ENCODE peak calls at places on chromosomes 6 and 20, in six cellular contexts. One of them, this sample, is unnamed.

GRCh38 chr6:36386495-36387439 is 702 bp downstream of the ETV7 start:
- DNase-seq in MCF 10A: peak; percentile 45
- DNase-seq in small intestine: peak; percentile 79
- DNase-seq in stimulated activated CD4-positive, alpha-beta T cell treated with anti-CD3 and anti-CD28 coated beads, Interleukin-15, amount 100 ng/mL, for 1 hour: no peak
- DNase-seq in anterior cingulate cortex: no peak
- DNase-seq in GM23248: peak; percentile 72
- DNase-seq in this sample: peak; percentile 33

GRCh38 chr6:107368471-107368870 is 90.9 kb downstream of the PDSS2 start:
- DNase-seq in MCF 10A: no peak
- DNase-seq in small intestine: no peak
- DNase-seq in stimulated activated CD4-positive, alpha-beta T cell treated with anti-CD3 and anti-CD28 coated beads, Interleukin-15, amount 100 ng/mL, for 1 hour: no peak
- DNase-seq in anterior cingulate cortex: no peak
- DNase-seq in GM23248: no peak
- DNase-seq in this sample: no peak

GRCh38 chr6:161228096-161228495 is 45.8 kb downstream of the AGPAT4 start:
- DNase-seq in MCF 10A: no peak
- DNase-seq in small intestine: no peak
- DNase-seq in stimulated activated CD4-positive, alpha-beta T cell treated with anti-CD3 and anti-CD28 coated beads, Interleukin-15, amount 100 ng/mL, for 1 hour: no peak
- DNase-seq in anterior cingulate cortex: no peak
- DNase-seq in GM23248: peak; percentile 87
- DNase-seq in this sample: no peak

GRCh38 chr6:112227411-112227810 is 27.0 kb downstream of the LAMA4 start:
- DNase-seq in MCF 10A: no peak
- DNase-seq in small intestine: no peak
- DNase-seq in stimulated activated CD4-positive, alpha-beta T cell treated with anti-CD3 and anti-CD28 coated beads, Interleukin-15, amount 100 ng/mL, for 1 hour: no peak
- DNase-seq in anterior cingulate cortex: no peak
- DNase-seq in GM23248: peak; percentile 38
- DNase-seq in this sample: no peak

GRCh38 chr6:142802124-142802523 is 142.9 kb downstream of the HIVEP2 start:
- DNase-seq in MCF 10A: peak; percentile 96
- DNase-seq in small intestine: no peak
- DNase-seq in stimulated activated CD4-positive, alpha-beta T cell treated with anti-CD3 and anti-CD28 coated beads, Interleukin-15, amount 100 ng/mL, for 1 hour: no peak
- DNase-seq in anterior cingulate cortex: no peak
- DNase-seq in GM23248: peak; percentile 100
- DNase-seq in this sample: peak; percentile 88

GRCh38 chr6:40936810-40937209 is 102.2 kb downstream of the UNC5CL start:
- DNase-seq in MCF 10A: no peak
- DNase-seq in small intestine: no peak
- DNase-seq in stimulated activated CD4-positive, alpha-beta T cell treated with anti-CD3 and anti-CD28 coated beads, Interleukin-15, amount 100 ng/mL, for 1 hour: no peak
- DNase-seq in anterior cingulate cortex: no peak
- DNase-seq in GM23248: peak; percentile 87
- DNase-seq in this sample: peak; percentile 63

GRCh38 chr6:82006027-82006738 is 241.4 kb downstream of the IBTK start:
- DNase-seq in MCF 10A: peak; percentile 51
- DNase-seq in small intestine: peak; percentile 20
- DNase-seq in stimulated activated CD4-positive, alpha-beta T cell treated with anti-CD3 and anti-CD28 coated beads, Interleukin-15, amount 100 ng/mL, for 1 hour: no peak
- DNase-seq in anterior cingulate cortex: no peak
- DNase-seq in GM23248: peak; percentile 73
- DNase-seq in this sample: no peak

GRCh38 chr6:34834789-34835518 is 43.1 kb downstream of the BLTP3A start:
- DNase-seq in MCF 10A: no peak
- DNase-seq in small intestine: no peak
- DNase-seq in stimulated activated CD4-positive, alpha-beta T cell treated with anti-CD3 and anti-CD28 coated beads, Interleukin-15, amount 100 ng/mL, for 1 hour: no peak
- DNase-seq in anterior cingulate cortex: no peak
- DNase-seq in GM23248: peak; percentile 63
- DNase-seq in this sample: no peak

GRCh38 chr20:46022411-46023147 is 6.4 kb upstream of the SLC12A5 start:
- DNase-seq in MCF 10A: peak; percentile 59
- DNase-seq in small intestine: peak; percentile 46
- DNase-seq in stimulated activated CD4-positive, alpha-beta T cell treated with anti-CD3 and anti-CD28 coated beads, Interleukin-15, amount 100 ng/mL, for 1 hour: peak; percentile 48
- DNase-seq in anterior cingulate cortex: peak; percentile 47
- DNase-seq in GM23248: peak; percentile 33
- DNase-seq in this sample: no peak

GRCh38 chr20:37344506-37345338 is 1.2 kb upstream of the SRC start:
- DNase-seq in MCF 10A: no peak
- DNase-seq in small intestine: peak; percentile 89
- DNase-seq in stimulated activated CD4-positive, alpha-beta T cell treated with anti-CD3 and anti-CD28 coated beads, Interleukin-15, amount 100 ng/mL, for 1 hour: no peak
- DNase-seq in anterior cingulate cortex: no peak
- DNase-seq in GM23248: no peak
- DNase-seq in this sample: no peak

GRCh38 chr6:43088654-43089056 is 12.5 kb downstream of the PTK7 start:
- DNase-seq in MCF 10A: peak; percentile 78
- DNase-seq in small intestine: no peak
- DNase-seq in stimulated activated CD4-positive, alpha-beta T cell treated with anti-CD3 and anti-CD28 coated beads, Interleukin-15, amount 100 ng/mL, for 1 hour: no peak
- DNase-seq in anterior cingulate cortex: no peak
- DNase-seq in GM23248: peak; percentile 48
- DNase-seq in this sample: no peak

GRCh38 chr20:49698477-49698876 is 15.2 kb downstream of the B4GALT5 start:
- DNase-seq in MCF 10A: no peak
- DNase-seq in small intestine: no peak
- DNase-seq in stimulated activated CD4-positive, alpha-beta T cell treated with anti-CD3 and anti-CD28 coated beads, Interleukin-15, amount 100 ng/mL, for 1 hour: no peak
- DNase-seq in anterior cingulate cortex: no peak
- DNase-seq in GM23248: no peak
- DNase-seq in this sample: no peak

GRCh38 chr6:12119085-12119588 is 107.0 kb downstream of the HIVEP1 start:
- DNase-seq in MCF 10A: no peak
- DNase-seq in small intestine: peak; percentile 18
- DNase-seq in stimulated activated CD4-positive, alpha-beta T cell treated with anti-CD3 and anti-CD28 coated beads, Interleukin-15, amount 100 ng/mL, for 1 hour: no peak
- DNase-seq in anterior cingulate cortex: no peak
- DNase-seq in GM23248: no peak
- DNase-seq in this sample: no peak

GRCh38 chr6:139531148-139531547 is 156.7 kb upstream of the CITED2 start:
- DNase-seq in MCF 10A: peak; percentile 24
- DNase-seq in small intestine: peak; percentile 66
- DNase-seq in stimulated activated CD4-positive, alpha-beta T cell treated with anti-CD3 and anti-CD28 coated beads, Interleukin-15, amount 100 ng/mL, for 1 hour: no peak
- DNase-seq in anterior cingulate cortex: no peak
- DNase-seq in GM23248: peak; percentile 58
- DNase-seq in this sample: no peak

GRCh38 chr20:32509639-32510066 is 75.5 kb downstream of the NOL4L start:
- DNase-seq in MCF 10A: no peak
- DNase-seq in small intestine: no peak
- DNase-seq in stimulated activated CD4-positive, alpha-beta T cell treated with anti-CD3 and anti-CD28 coated beads, Interleukin-15, amount 100 ng/mL, for 1 hour: peak; percentile 37
- DNase-seq in anterior cingulate cortex: no peak
- DNase-seq in GM23248: no peak
- DNase-seq in this sample: no peak

GRCh38 chr6:79874531-79875132 is 72.7 kb downstream of the ELOVL4 start:
- DNase-seq in MCF 10A: peak; percentile 64
- DNase-seq in small intestine: no peak
- DNase-seq in stimulated activated CD4-positive, alpha-beta T cell treated with anti-CD3 and anti-CD28 coated beads, Interleukin-15, amount 100 ng/mL, for 1 hour: no peak
- DNase-seq in anterior cingulate cortex: no peak
- DNase-seq in GM23248: peak; percentile 67
- DNase-seq in this sample: no peak

GRCh38 chr6:97440590-97441176 is 157.7 kb upstream of the MMS22L start:
- DNase-seq in MCF 10A: peak; percentile 11
- DNase-seq in small intestine: peak; percentile 1
- DNase-seq in stimulated activated CD4-positive, alpha-beta T cell treated with anti-CD3 and anti-CD28 coated beads, Interleukin-15, amount 100 ng/mL, for 1 hour: no peak
- DNase-seq in anterior cingulate cortex: peak; percentile 52
- DNase-seq in GM23248: peak; percentile 57
- DNase-seq in this sample: no peak

GRCh38 chr20:35385733-35386132 is 26.0 kb downstream of the UQCC1 start:
- DNase-seq in MCF 10A: no peak
- DNase-seq in small intestine: no peak
- DNase-seq in stimulated activated CD4-positive, alpha-beta T cell treated with anti-CD3 and anti-CD28 coated beads, Interleukin-15, amount 100 ng/mL, for 1 hour: no peak
- DNase-seq in anterior cingulate cortex: no peak
- DNase-seq in GM23248: no peak
- DNase-seq in this sample: no peak

GRCh38 chr20:1320902-1321653 is 7.9 kb downstream of the SDCBP2 start:
- DNase-seq in MCF 10A: no peak
- DNase-seq in small intestine: no peak
- DNase-seq in stimulated activated CD4-positive, alpha-beta T cell treated with anti-CD3 and anti-CD28 coated beads, Interleukin-15, amount 100 ng/mL, for 1 hour: no peak
- DNase-seq in anterior cingulate cortex: no peak
- DNase-seq in GM23248: no peak
- DNase-seq in this sample: no peak

GRCh38 chr6:165782124-165782523 is 119.1 kb upstream of the PDE10A start:
- DNase-seq in MCF 10A: no peak
- DNase-seq in small intestine: peak; percentile 2
- DNase-seq in stimulated activated CD4-positive, alpha-beta T cell treated with anti-CD3 and anti-CD28 coated beads, Interleukin-15, amount 100 ng/mL, for 1 hour: no peak
- DNase-seq in anterior cingulate cortex: no peak
- DNase-seq in GM23248: no peak
- DNase-seq in this sample: no peak

GRCh38 chr6:81601918-81602317 is 150.6 kb downstream of the TENT5A start:
- DNase-seq in MCF 10A: no peak
- DNase-seq in small intestine: no peak
- DNase-seq in stimulated activated CD4-positive, alpha-beta T cell treated with anti-CD3 and anti-CD28 coated beads, Interleukin-15, amount 100 ng/mL, for 1 hour: no peak
- DNase-seq in anterior cingulate cortex: no peak
- DNase-seq in GM23248: no peak
- DNase-seq in this sample: no peak

GRCh38 chr6:17167327-17167979 is 65.6 kb downstream of the STMND1 start:
- DNase-seq in MCF 10A: peak; percentile 1
- DNase-seq in small intestine: peak; percentile 53
- DNase-seq in stimulated activated CD4-positive, alpha-beta T cell treated with anti-CD3 and anti-CD28 coated beads, Interleukin-15, amount 100 ng/mL, for 1 hour: no peak
- DNase-seq in anterior cingulate cortex: no peak
- DNase-seq in GM23248: peak; percentile 75
- DNase-seq in this sample: no peak

GRCh38 chr6:26195376-26195923 is 108.2 kb downstream of the HFE start:
- DNase-seq in MCF 10A: peak; percentile 92
- DNase-seq in small intestine: peak; percentile 96
- DNase-seq in stimulated activated CD4-positive, alpha-beta T cell treated with anti-CD3 and anti-CD28 coated beads, Interleukin-15, amount 100 ng/mL, for 1 hour: peak; percentile 60
- DNase-seq in anterior cingulate cortex: peak; percentile 80
- DNase-seq in GM23248: peak; percentile 96
- DNase-seq in this sample: peak; percentile 79

GRCh38 chr6:68635706-68636513 is 828 bp downstream of the ADGRB3 start:
- DNase-seq in MCF 10A: no peak
- DNase-seq in small intestine: no peak
- DNase-seq in stimulated activated CD4-positive, alpha-beta T cell treated with anti-CD3 and anti-CD28 coated beads, Interleukin-15, amount 100 ng/mL, for 1 hour: no peak
- DNase-seq in anterior cingulate cortex: no peak
- DNase-seq in GM23248: peak; percentile 30
- DNase-seq in this sample: no peak